ENCODE peak calls at places on chromosome 13, in seven cellular contexts. B, L, X, D, R, W and P are unnamed samples.

GRCh38 chr13:29436291-29436690 is 159.2 kb downstream of the SLC7A1 start:
- DNase-seq in B (no peak), L (peak), X (no peak), D (no peak), R (no peak), W (peak), P (no peak)

GRCh38 chr13:50923272-50923671 is 13.7 kb downstream of the RNASEH2B start:
- DNase-seq in B (no peak), L (no peak), X (no peak), D (no peak), R (no peak), W (no peak), P (no peak)

GRCh38 chr13:29664591-29664990 is 69.1 kb upstream of the SLC7A1 start:
- DNase-seq in B (no peak), L (no peak), X (no peak), D (no peak), R (no peak), W (no peak), P (no peak)

GRCh38 chr13:95793018-95793555 is 116.1 kb downstream of the DNAJC3 start:
- DNase-seq in B (no peak), L (no peak), X (no peak), D (no peak), R (no peak), W (peak), P (no peak)

GRCh38 chr13:109626386-109627171 is 159.8 kb downstream of the IRS2 start:
- DNase-seq in B (no peak), L (no peak), X (no peak), D (peak), R (no peak), W (peak), P (no peak)

GRCh38 chr13:27797228-27797624 is 4.9 kb downstream of the GSX1 start:
- DNase-seq in B (peak), L (peak), X (no peak), D (peak), R (no peak), W (peak), P (no peak)

GRCh38 chr13:24617394-24618218 is 62.6 kb upstream of the ATP12A start:
- DNase-seq in B (no peak), L (no peak), X (no peak), D (no peak), R (no peak), W (no peak), P (peak)

GRCh38 chr13:108269601-108270328 is at the start of gene TNFSF13B:
- DNase-seq in B (peak), L (peak), X (peak), D (peak), R (no peak), W (peak), P (peak)

GRCh38 chr13:57865600-57866294 is 234.2 kb downstream of the PCDH17 start:
- DNase-seq in B (no peak), L (no peak), X (no peak), D (no peak), R (no peak), W (no peak), P (no peak)

DNA sequence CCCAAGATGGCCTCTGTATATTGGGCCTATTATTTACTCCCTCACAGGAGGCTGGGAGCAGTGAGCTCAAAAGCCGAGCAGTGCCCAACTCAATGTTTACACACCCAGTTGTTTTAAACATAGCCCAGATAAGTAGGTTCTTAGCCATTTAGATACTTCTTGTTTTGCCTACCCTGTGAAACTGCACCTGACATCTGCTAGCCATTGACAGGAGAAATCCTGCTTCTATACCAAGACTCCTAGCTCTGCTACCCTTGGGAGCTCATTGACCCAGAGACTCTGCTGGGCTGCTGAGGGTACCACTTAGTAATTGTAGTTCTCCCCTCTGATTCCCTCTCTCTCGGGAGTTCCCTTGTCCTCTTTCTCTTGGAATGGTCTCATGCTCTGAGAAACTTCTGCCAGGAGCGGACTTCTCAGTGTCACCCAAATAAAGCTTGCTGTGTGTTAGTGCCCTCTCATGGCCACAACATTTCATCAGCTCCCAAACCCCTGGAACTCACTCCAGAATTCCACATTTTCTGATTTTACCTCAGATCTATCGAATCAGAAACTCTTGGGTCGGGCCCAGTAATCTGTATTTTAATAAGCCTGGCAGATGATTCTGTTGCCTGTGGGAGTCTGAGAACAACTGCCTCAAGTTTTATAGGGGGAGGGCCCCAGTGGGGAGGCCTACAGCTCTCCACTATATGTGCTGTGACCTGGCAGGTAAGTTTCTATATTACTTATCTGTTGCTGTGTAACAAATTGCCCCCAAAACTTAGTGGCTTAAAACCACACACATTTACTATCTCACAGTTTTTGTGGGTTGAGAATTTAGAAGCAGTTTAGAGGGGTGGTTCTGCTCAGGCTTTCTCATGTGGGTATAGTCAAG is 221.1 kb downstream of the TDRD3 start:
- DNase-seq in B (peak), L (peak), X (no peak), D (peak), R (no peak), W (peak), P (no peak)
- TF ChIP-seq CTCF in B (peak), L (peak), X (no peak), D (peak), R (peak), W (peak), P (no peak)

GRCh38 chr13:112911883-112912282 is 57.1 kb upstream of the MCF2L start:
- DNase-seq in B (no peak), L (no peak), X (no peak), D (no peak), R (no peak), W (no peak), P (no peak)

GRCh38 chr13:112910616-112911280 is 58.3 kb upstream of the MCF2L start:
- DNase-seq in B (no peak), L (no peak), X (no peak), D (no peak), R (no peak), W (no peak), P (no peak)

GRCh38 chr13:112911285-112911701 is 57.7 kb upstream of the MCF2L start:
- DNase-seq in B (no peak), L (no peak), X (no peak), D (no peak), R (no peak), W (no peak), P (no peak)

GRCh38 chr13:112908342-112908741 is 60.7 kb upstream of the MCF2L start:
- DNase-seq in B (no peak), L (no peak), X (no peak), D (no peak), R (no peak), W (no peak), P (no peak)

DNA sequence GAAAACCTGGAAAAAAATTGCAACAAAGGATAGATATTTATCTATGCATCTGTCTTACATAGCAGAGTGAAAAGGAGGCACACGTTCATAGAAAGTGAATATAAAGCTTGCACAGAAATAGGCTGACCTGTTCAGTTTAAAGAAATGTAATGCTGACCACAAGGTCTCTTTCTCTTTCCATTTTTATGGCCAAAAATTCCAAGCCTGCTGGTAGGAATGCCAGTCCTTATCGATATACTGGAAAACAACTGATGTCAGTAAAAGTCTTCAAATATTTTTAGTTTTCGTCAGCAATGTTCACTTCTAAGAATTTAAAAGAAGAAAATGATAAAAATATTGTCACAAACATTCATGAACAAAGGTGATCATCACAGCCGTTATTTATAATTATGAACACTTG is 59.0 kb upstream of the MCF2L start:
- DNase-seq in B (no peak), L (no peak), X (no peak), D (no peak), R (no peak), W (peak), P (no peak)
- TF ChIP-seq CTCF in B (peak), L (no peak), X (no peak), D (no peak), R (peak), W (no peak), P (no peak)

GRCh38 chr13:101919541-101920306 is 467.2 kb downstream of the ITGBL1 start:
- DNase-seq in B (peak), L (peak), X (no peak), D (peak), R (no peak), W (peak), P (peak)
- TF ChIP-seq CTCF in B (no peak), L (peak), X (no peak), D (peak), R (no peak), W (no peak), P (no peak)

GRCh38 chr13:63455938-63456337 is 2040.3 kb upstream of the PCDH20 start:
- DNase-seq in B (no peak), L (peak), X (no peak), D (peak), R (no peak), W (no peak), P (no peak)
- TF ChIP-seq CTCF in B (no peak), L (peak), X (no peak), D (peak), R (peak), W (no peak), P (no peak)

DNA sequence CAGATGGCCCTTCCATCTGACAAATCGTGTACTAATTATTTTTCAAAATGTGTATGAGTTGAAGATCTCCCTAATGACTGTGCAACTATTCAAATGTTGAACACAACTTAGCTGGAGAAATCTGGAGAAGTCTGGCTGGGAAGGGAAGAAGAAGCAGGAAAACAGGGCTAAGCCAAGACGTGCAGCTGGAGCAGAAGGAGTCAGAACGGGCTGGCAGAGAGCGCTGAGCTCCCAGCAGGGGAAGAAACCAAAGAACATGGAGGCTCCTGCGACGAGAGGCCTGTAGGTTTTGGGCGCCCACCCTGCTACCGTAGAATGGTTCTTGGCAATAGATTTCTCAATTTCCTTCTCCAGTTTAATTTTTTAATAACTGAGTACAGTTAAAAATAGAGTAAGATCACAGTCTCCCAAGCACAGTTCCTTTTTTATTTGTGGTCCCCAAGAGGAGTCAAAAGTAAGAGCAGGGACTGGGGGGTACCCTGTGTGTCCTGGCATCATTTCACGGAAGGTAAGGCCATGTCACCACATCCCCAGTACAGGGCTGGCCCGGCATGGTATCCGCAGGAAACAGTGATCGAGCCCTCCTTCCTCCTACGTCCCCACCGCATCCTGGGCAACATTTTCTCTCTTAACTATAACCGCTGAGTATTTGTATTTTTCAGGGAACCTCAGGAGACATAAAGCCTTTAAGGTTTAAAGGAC is 13.4 kb upstream of the LATS2 start:
- DNase-seq in B (no peak), L (no peak), X (peak), D (no peak), R (no peak), W (no peak), P (peak)
- TF ChIP-seq CTCF in B (no peak), L (no peak), X (no peak), D (no peak), R (no peak), W (no peak), P (no peak)

DNA sequence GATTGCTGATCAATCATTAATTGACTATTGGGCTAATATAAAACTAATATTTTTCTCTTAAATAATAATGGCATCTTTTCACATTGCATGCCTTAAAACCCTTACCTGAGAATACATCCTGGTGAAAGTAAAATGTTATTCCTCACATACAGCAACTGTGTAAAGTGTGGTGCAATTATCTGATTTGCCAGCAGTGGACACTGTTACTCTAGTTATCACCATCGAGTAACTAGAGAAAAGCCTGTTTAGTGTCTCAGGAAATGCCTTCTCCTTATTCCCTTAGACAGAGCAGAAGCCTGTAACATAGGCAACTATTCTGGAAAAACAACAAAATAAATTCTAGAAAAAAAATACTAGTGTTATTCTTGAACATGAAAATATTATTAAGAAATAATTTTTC is 459.8 kb downstream of the FGF14 start:
- DNase-seq in B (peak), L (peak), X (no peak), D (peak), R (no peak), W (peak), P (no peak)
- TF ChIP-seq CTCF in B (peak), L (peak), X (peak), D (peak), R (peak), W (peak), P (no peak)

GRCh38 chr13:110714798-110715394 is 1.4 kb downstream of the ING1 start:
- DNase-seq in B (peak), L (peak), X (no peak), D (peak), R (no peak), W (peak), P (no peak)

GRCh38 chr13:110712849-110713641 is 455 bp upstream of the ING1 start:
- DNase-seq in B (peak), L (peak), X (peak), D (peak), R (peak), W (peak), P (peak)

GRCh38 chr13:110715395-110716234 is 2.1 kb downstream of the ING1 start:
- DNase-seq in B (peak), L (peak), X (peak), D (peak), R (peak), W (peak), P (peak)

GRCh38 chr13:110713642-110713952 is at the start of gene ING1:
- DNase-seq in B (no peak), L (no peak), X (no peak), D (no peak), R (no peak), W (no peak), P (no peak)

DNA sequence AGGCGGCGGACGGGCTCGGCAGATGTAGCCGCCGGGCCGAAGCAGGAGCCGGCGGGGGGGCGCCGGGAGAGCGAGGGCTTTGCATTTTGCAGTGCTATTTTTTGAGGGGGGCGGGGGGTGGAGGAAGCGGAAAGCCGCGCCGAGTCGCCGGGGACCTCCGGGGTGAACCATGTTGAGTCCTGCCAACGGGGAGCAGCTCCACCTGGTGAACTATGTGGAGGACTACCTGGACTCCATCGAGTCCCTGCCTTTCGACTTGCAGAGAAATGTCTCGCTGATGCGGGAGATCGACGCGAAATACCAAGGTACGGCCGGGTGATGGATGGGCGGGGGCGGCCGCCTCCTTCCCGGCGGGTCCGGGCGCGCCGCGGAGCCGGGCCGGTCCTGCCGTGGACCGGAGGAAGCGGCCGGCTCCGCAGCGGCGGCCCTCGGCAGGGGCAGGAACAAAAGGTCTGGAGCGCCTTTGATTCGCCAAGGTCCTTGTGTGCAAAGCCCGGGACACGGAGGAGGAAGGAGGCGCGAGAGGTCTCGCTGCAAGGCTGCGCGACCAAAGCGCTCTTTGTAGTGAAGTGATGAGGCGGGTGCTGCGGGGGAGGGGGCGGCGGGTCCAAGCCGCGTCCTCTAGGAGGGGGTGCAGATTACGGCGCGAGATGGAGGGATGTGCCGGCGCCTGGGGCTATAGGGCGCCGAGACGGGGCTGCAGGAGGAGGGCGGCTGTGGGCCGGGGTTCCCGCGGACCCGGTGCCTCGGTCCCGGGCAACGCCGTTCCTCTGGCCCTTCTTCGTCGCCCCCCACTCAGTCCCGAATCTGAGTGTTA is 689 bp downstream of the ING1 start:
- DNase-seq in B (peak), L (peak), X (peak), D (peak), R (no peak), W (peak), P (peak)
- TF ChIP-seq CTCF in B (no peak), L (no peak), X (no peak), D (peak), R (no peak), W (no peak), P (peak)